ENCODE peak calls at places on chromosomes 13 and 19, in eight cellular contexts. One of them, this sample, is unnamed.

GRCh38 chr13:114038211-114038613 is 64.3 kb upstream of the C13orf46 start:
- DNase-seq in fibroblast of mammary gland: peak
- DNase-seq in colonic mucosa: no peak
- DNase-seq in PC-9: no peak
- DNase-seq in IMR-90: no peak
- DNase-seq in RWPE1: no peak
- DNase-seq in heart right ventricle: peak
- DNase-seq in adrenal gland: no peak
- DNase-seq in this sample: no peak

GRCh38 chr13:24613755-24614154 is 66.5 kb upstream of the ATP12A start:
- DNase-seq in fibroblast of mammary gland: no peak
- DNase-seq in colonic mucosa: no peak
- DNase-seq in PC-9: no peak
- DNase-seq in adrenal gland: no peak
- DNase-seq in IMR-90: no peak
- DNase-seq in heart right ventricle: no peak
- DNase-seq in RWPE1: no peak
- DNase-seq in this sample: no peak

GRCh38 chr19:43437712-43438111 is 23.0 kb downstream of the TEX101 start:
- DNase-seq in fibroblast of mammary gland: no peak
- DNase-seq in PC-9: no peak
- DNase-seq in adrenal gland: no peak
- DNase-seq in RWPE1: no peak
- DNase-seq in colonic mucosa: no peak
- DNase-seq in IMR-90: no peak
- DNase-seq in heart right ventricle: no peak
- DNase-seq in this sample: no peak

GRCh38 chr13:33109319-33109718 is 93.1 kb downstream of the KL start:
- DNase-seq in fibroblast of mammary gland: peak
- DNase-seq in colonic mucosa: no peak
- DNase-seq in adrenal gland: no peak
- DNase-seq in IMR-90: no peak
- DNase-seq in PC-9: no peak
- DNase-seq in heart right ventricle: no peak
- DNase-seq in RWPE1: no peak
- DNase-seq in this sample: no peak

GRCh38 chr19:54477650-54478049 is 4.6 kb upstream of the CDC42EP5 start:
- DNase-seq in colonic mucosa: peak
- DNase-seq in IMR-90: no peak
- DNase-seq in adrenal gland: no peak
- DNase-seq in RWPE1: no peak
- DNase-seq in PC-9: peak
- DNase-seq in fibroblast of mammary gland: no peak
- DNase-seq in heart right ventricle: no peak
- DNase-seq in this sample: no peak

GRCh38 chr19:39363909-39364457 is 21.8 kb downstream of the SAMD4B start:
- DNase-seq in IMR-90: peak
- DNase-seq in heart right ventricle: peak
- DNase-seq in PC-9: no peak
- DNase-seq in adrenal gland: no peak
- DNase-seq in colonic mucosa: no peak
- DNase-seq in RWPE1: no peak
- DNase-seq in fibroblast of mammary gland: peak
- DNase-seq in this sample: no peak

GRCh38 chr13:91586609-91587008 is 188.2 kb downstream of the GPC5 start:
- DNase-seq in adrenal gland: no peak
- DNase-seq in PC-9: no peak
- DNase-seq in RWPE1: no peak
- DNase-seq in heart right ventricle: no peak
- DNase-seq in colonic mucosa: no peak
- DNase-seq in IMR-90: no peak
- DNase-seq in fibroblast of mammary gland: no peak
- DNase-seq in this sample: no peak

GRCh38 chr19:44961821-44962220 is 6.6 kb downstream of the CLPTM1 start:
- DNase-seq in fibroblast of mammary gland: no peak
- DNase-seq in adrenal gland: no peak
- DNase-seq in PC-9: no peak
- DNase-seq in colonic mucosa: no peak
- DNase-seq in RWPE1: no peak
- DNase-seq in IMR-90: no peak
- DNase-seq in heart right ventricle: no peak
- DNase-seq in this sample: no peak

GRCh38 chr19:50626011-50626410 is 13.7 kb downstream of the SYT3 start:
- DNase-seq in PC-9: no peak
- DNase-seq in IMR-90: no peak
- DNase-seq in adrenal gland: no peak
- DNase-seq in heart right ventricle: no peak
- DNase-seq in RWPE1: no peak
- DNase-seq in fibroblast of mammary gland: no peak
- DNase-seq in colonic mucosa: no peak
- DNase-seq in this sample: no peak

GRCh38 chr19:46860846-46861690 is at the start of gene ARHGAP35:
- DNase-seq in IMR-90: no peak
- DNase-seq in adrenal gland: no peak
- DNase-seq in RWPE1: peak
- DNase-seq in colonic mucosa: peak
- DNase-seq in PC-9: no peak
- DNase-seq in fibroblast of mammary gland: no peak
- DNase-seq in heart right ventricle: no peak
- DNase-seq in this sample: no peak

GRCh38 chr13:114076329-114076761 is 56.1 kb downstream of the RASA3 start:
- DNase-seq in heart right ventricle: no peak
- DNase-seq in IMR-90: no peak
- DNase-seq in fibroblast of mammary gland: no peak
- DNase-seq in colonic mucosa: no peak
- DNase-seq in RWPE1: no peak
- DNase-seq in adrenal gland: no peak
- DNase-seq in PC-9: no peak
- DNase-seq in this sample: no peak

GRCh38 chr13:113625965-113626661 is 31.9 kb downstream of the ATP4B start:
- DNase-seq in adrenal gland: no peak
- DNase-seq in PC-9: no peak
- DNase-seq in heart right ventricle: no peak
- DNase-seq in fibroblast of mammary gland: no peak
- DNase-seq in colonic mucosa: no peak
- DNase-seq in RWPE1: no peak
- DNase-seq in IMR-90: peak
- DNase-seq in this sample: no peak

GRCh38 chr13:99895428-99895998 is 76.1 kb downstream of the ZIC5 start:
- DNase-seq in colonic mucosa: peak
- DNase-seq in adrenal gland: no peak
- DNase-seq in PC-9: no peak
- DNase-seq in IMR-90: no peak
- DNase-seq in heart right ventricle: no peak
- DNase-seq in RWPE1: no peak
- DNase-seq in fibroblast of mammary gland: no peak
- DNase-seq in this sample: no peak

GRCh38 chr19:50717026-50717723 is 2.4 kb downstream of the SHANK1 start:
- DNase-seq in fibroblast of mammary gland: no peak
- DNase-seq in RWPE1: no peak
- DNase-seq in heart right ventricle: no peak
- DNase-seq in adrenal gland: no peak
- DNase-seq in PC-9: no peak
- DNase-seq in IMR-90: no peak
- DNase-seq in colonic mucosa: no peak
- DNase-seq in this sample: no peak

GRCh38 chr19:6668696-6669095 is 1.3 kb downstream of the TNFSF14 start:
- DNase-seq in PC-9: no peak
- DNase-seq in RWPE1: no peak
- DNase-seq in IMR-90: no peak
- DNase-seq in adrenal gland: no peak
- DNase-seq in heart right ventricle: no peak
- DNase-seq in fibroblast of mammary gland: no peak
- DNase-seq in colonic mucosa: no peak
- DNase-seq in this sample: no peak

GRCh38 chr19:29770653-29771052 is 41.1 kb upstream of the CCNE1 start:
- DNase-seq in adrenal gland: no peak
- DNase-seq in PC-9: no peak
- DNase-seq in colonic mucosa: no peak
- DNase-seq in RWPE1: no peak
- DNase-seq in fibroblast of mammary gland: no peak
- DNase-seq in IMR-90: no peak
- DNase-seq in heart right ventricle: no peak
- DNase-seq in this sample: no peak

GRCh38 chr13:27960362-27961226 is 8.5 kb downstream of the CDX2 start:
- DNase-seq in colonic mucosa: peak
- DNase-seq in RWPE1: peak
- DNase-seq in heart right ventricle: peak
- DNase-seq in PC-9: peak
- DNase-seq in adrenal gland: no peak
- DNase-seq in fibroblast of mammary gland: peak
- DNase-seq in IMR-90: no peak
- DNase-seq in this sample: peak
- TF ChIP-seq CTCF in colonic mucosa: peak
- TF ChIP-seq CTCF in RWPE1: peak
- TF ChIP-seq CTCF in heart right ventricle: peak
- TF ChIP-seq CTCF in PC-9: peak
- TF ChIP-seq CTCF in adrenal gland: no peak
- TF ChIP-seq CTCF in fibroblast of mammary gland: peak
- TF ChIP-seq CTCF in IMR-90: peak
- TF ChIP-seq CTCF in this sample: peak

GRCh38 chr19:31353826-31354225 is 4.6 kb upstream of the TSHZ3 start:
- DNase-seq in adrenal gland: no peak
- DNase-seq in PC-9: no peak
- DNase-seq in fibroblast of mammary gland: no peak
- DNase-seq in IMR-90: no peak
- DNase-seq in heart right ventricle: no peak
- DNase-seq in colonic mucosa: no peak
- DNase-seq in RWPE1: no peak
- DNase-seq in this sample: no peak
- TF ChIP-seq CTCF in adrenal gland: no peak
- TF ChIP-seq CTCF in PC-9: no peak
- TF ChIP-seq CTCF in fibroblast of mammary gland: no peak
- TF ChIP-seq CTCF in IMR-90: no peak
- TF ChIP-seq CTCF in heart right ventricle: no peak
- TF ChIP-seq CTCF in colonic mucosa: no peak
- TF ChIP-seq CTCF in RWPE1: no peak
- TF ChIP-seq CTCF in this sample: no peak

GRCh38 chr19:15280915-15281683 is 48.9 kb upstream of the EPHX3 start:
- DNase-seq in RWPE1: peak
- DNase-seq in heart right ventricle: peak
- DNase-seq in IMR-90: peak
- DNase-seq in fibroblast of mammary gland: peak
- DNase-seq in adrenal gland: peak
- DNase-seq in colonic mucosa: peak
- DNase-seq in PC-9: peak
- DNase-seq in this sample: peak
- TF ChIP-seq CTCF in RWPE1: no peak
- TF ChIP-seq CTCF in heart right ventricle: peak
- TF ChIP-seq CTCF in IMR-90: peak
- TF ChIP-seq CTCF in fibroblast of mammary gland: peak
- TF ChIP-seq CTCF in adrenal gland: no peak
- TF ChIP-seq CTCF in colonic mucosa: no peak
- TF ChIP-seq CTCF in PC-9: no peak
- TF ChIP-seq CTCF in this sample: peak

GRCh38 chr13:97068964-97069815 is 74.9 kb upstream of the OXGR1 start:
- DNase-seq in IMR-90: no peak
- DNase-seq in heart right ventricle: no peak
- DNase-seq in fibroblast of mammary gland: no peak
- DNase-seq in colonic mucosa: no peak
- DNase-seq in RWPE1: no peak
- DNase-seq in PC-9: no peak
- DNase-seq in adrenal gland: no peak
- DNase-seq in this sample: no peak

GRCh38 chr13:97072297-97072696 is 78.0 kb upstream of the OXGR1 start:
- DNase-seq in PC-9: no peak
- DNase-seq in adrenal gland: no peak
- DNase-seq in IMR-90: no peak
- DNase-seq in heart right ventricle: no peak
- DNase-seq in colonic mucosa: no peak
- DNase-seq in fibroblast of mammary gland: no peak
- DNase-seq in RWPE1: no peak
- DNase-seq in this sample: no peak

GRCh38 chr13:97068146-97068545 is 73.9 kb upstream of the OXGR1 start:
- DNase-seq in heart right ventricle: no peak
- DNase-seq in colonic mucosa: no peak
- DNase-seq in RWPE1: no peak
- DNase-seq in fibroblast of mammary gland: no peak
- DNase-seq in IMR-90: peak
- DNase-seq in PC-9: no peak
- DNase-seq in adrenal gland: no peak
- DNase-seq in this sample: peak

GRCh38 chr13:97067342-97067895 is 73.1 kb upstream of the OXGR1 start:
- DNase-seq in RWPE1: no peak
- DNase-seq in adrenal gland: no peak
- DNase-seq in colonic mucosa: no peak
- DNase-seq in heart right ventricle: no peak
- DNase-seq in fibroblast of mammary gland: peak
- DNase-seq in IMR-90: no peak
- DNase-seq in PC-9: no peak
- DNase-seq in this sample: peak
- TF ChIP-seq CTCF in RWPE1: no peak
- TF ChIP-seq CTCF in adrenal gland: no peak
- TF ChIP-seq CTCF in colonic mucosa: no peak
- TF ChIP-seq CTCF in heart right ventricle: no peak
- TF ChIP-seq CTCF in fibroblast of mammary gland: peak
- TF ChIP-seq CTCF in IMR-90: peak
- TF ChIP-seq CTCF in PC-9: no peak
- TF ChIP-seq CTCF in this sample: peak

GRCh38 chr13:97344250-97345175 is 89.5 kb upstream of the RAP2A start:
- DNase-seq in colonic mucosa: peak
- DNase-seq in heart right ventricle: peak
- DNase-seq in adrenal gland: peak
- DNase-seq in fibroblast of mammary gland: peak
- DNase-seq in IMR-90: peak
- DNase-seq in PC-9: peak
- DNase-seq in RWPE1: peak
- DNase-seq in this sample: peak
- TF ChIP-seq CTCF in colonic mucosa: peak
- TF ChIP-seq CTCF in heart right ventricle: peak
- TF ChIP-seq CTCF in adrenal gland: peak
- TF ChIP-seq CTCF in fibroblast of mammary gland: peak
- TF ChIP-seq CTCF in IMR-90: peak
- TF ChIP-seq CTCF in PC-9: peak
- TF ChIP-seq CTCF in RWPE1: peak
- TF ChIP-seq CTCF in this sample: peak

GRCh38 chr19:3849787-3850186 is 19.1 kb downstream of the ZFR2 start:
- DNase-seq in adrenal gland: no peak
- DNase-seq in heart right ventricle: no peak
- DNase-seq in RWPE1: no peak
- DNase-seq in IMR-90: no peak
- DNase-seq in colonic mucosa: no peak
- DNase-seq in fibroblast of mammary gland: no peak
- DNase-seq in PC-9: no peak
- DNase-seq in this sample: no peak

GRCh38 chr19:3850320-3850972 is 18.4 kb downstream of the ZFR2 start:
- DNase-seq in PC-9: no peak
- DNase-seq in heart right ventricle: no peak
- DNase-seq in RWPE1: no peak
- DNase-seq in colonic mucosa: no peak
- DNase-seq in IMR-90: no peak
- DNase-seq in adrenal gland: no peak
- DNase-seq in fibroblast of mammary gland: no peak
- DNase-seq in this sample: no peak

GRCh38 chr19:3851254-3852176 is 17.3 kb downstream of the ZFR2 start:
- DNase-seq in RWPE1: no peak
- DNase-seq in colonic mucosa: no peak
- DNase-seq in adrenal gland: no peak
- DNase-seq in PC-9: no peak
- DNase-seq in heart right ventricle: no peak
- DNase-seq in IMR-90: no peak
- DNase-seq in fibroblast of mammary gland: peak
- DNase-seq in this sample: no peak

GRCh38 chr19:3852177-3852511 is 16.7 kb downstream of the ZFR2 start:
- DNase-seq in heart right ventricle: no peak
- DNase-seq in colonic mucosa: no peak
- DNase-seq in fibroblast of mammary gland: no peak
- DNase-seq in RWPE1: no peak
- DNase-seq in adrenal gland: no peak
- DNase-seq in PC-9: no peak
- DNase-seq in IMR-90: no peak
- DNase-seq in this sample: no peak

GRCh38 chr19:3849092-3849491 is 19.7 kb downstream of the ZFR2 start:
- DNase-seq in PC-9: no peak
- DNase-seq in fibroblast of mammary gland: peak
- DNase-seq in colonic mucosa: no peak
- DNase-seq in IMR-90: no peak
- DNase-seq in heart right ventricle: peak
- DNase-seq in RWPE1: peak
- DNase-seq in adrenal gland: no peak
- DNase-seq in this sample: no peak
- TF ChIP-seq CTCF in PC-9: peak
- TF ChIP-seq CTCF in fibroblast of mammary gland: peak
- TF ChIP-seq CTCF in colonic mucosa: no peak
- TF ChIP-seq CTCF in IMR-90: peak
- TF ChIP-seq CTCF in heart right ventricle: peak
- TF ChIP-seq CTCF in RWPE1: peak
- TF ChIP-seq CTCF in adrenal gland: no peak
- TF ChIP-seq CTCF in this sample: peak

This sample was measured in brain microvascular endothelial cell.